ENCODE peak calls at places on chromosomes 3 and 15, in five cellular contexts. K, Q, W, V and E are unnamed samples.
A peak's percentile ranks its signal among the peaks of the same experiment; 100 is the strongest.

GRCh38 chr3:104080228-104080627 is 1286.5 kb upstream of the ALCAM start:
- DNase-seq in Q (no peak), W (no peak), K (no peak), V (no peak), E (no peak)

GRCh38 chr3:27696906-27697305 is 25.2 kb downstream of the EOMES start:
- DNase-seq in V (no peak), W (no peak), Q (no peak), K (no peak), E (no peak)

GRCh38 chr3:151204530-151205401 is 1.8 kb upstream of the GPR171 start:
- DNase-seq in Q (no peak), W (no peak), K (no peak), V (no peak), E (no peak)

GRCh38 chr15:48992545-48992944 is 28.8 kb upstream of the SHC4 start:
- DNase-seq in W (no peak), V (no peak), K (no peak), Q (no peak), E (no peak)

GRCh38 chr15:83380682-83381081 is 66.5 kb upstream of the SH3GL3 start:
- DNase-seq in V (peak; percentile 28), K (peak; percentile 19), W (no peak), Q (peak; percentile 32), E (peak; percentile 82)

GRCh38 chr15:96276438-96277210 is 53.9 kb upstream of the NR2F2 start:
- DNase-seq in K (no peak), Q (no peak), V (no peak), W (no peak), E (no peak)

GRCh38 chr3:14516738-14517345 is 23.3 kb downstream of the GRIP2 start:
- DNase-seq in W (no peak), Q (no peak), V (no peak), K (no peak), E (peak; percentile 30)

GRCh38 chr15:75234191-75234810 is 23.8 kb upstream of the GOLGA6C start:
- DNase-seq in Q (no peak), V (peak; percentile 3), K (no peak), W (no peak), E (peak; percentile 62)

GRCh38 chr15:82832601-82833209 is 23.3 kb downstream of the WHAMM start:
- DNase-seq in K (no peak), W (no peak), Q (no peak), V (no peak), E (peak; percentile 88)

GRCh38 chr3:65503776-65504175 is 534.9 kb downstream of the MAGI1 start:
- DNase-seq in K (no peak), Q (no peak), V (no peak), W (no peak), E (no peak)

GRCh38 chr3:126567696-126568438 is 9.1 kb upstream of the C3orf22 start:
- DNase-seq in K (no peak), Q (no peak), V (no peak), W (no peak), E (no peak)

GRCh38 chr15:49242820-49243219 is 72.8 kb downstream of the GALK2 start:
- DNase-seq in K (no peak), V (peak; percentile 67), Q (no peak), W (no peak), E (no peak)

GRCh38 chr3:37689645-37690356 is 171.9 kb upstream of the CTDSPL start:
- DNase-seq in W (no peak), Q (no peak), V (no peak), K (no peak), E (no peak)

GRCh38 chr3:178385280-178385952 is 150.8 kb upstream of the KCNMB2 start:
- DNase-seq in W (no peak), K (peak; percentile 8), V (peak; percentile 16), Q (no peak), E (no peak)

GRCh38 chr3:117019082-117019713 is 309.6 kb downstream of the TUSC7 start:
- DNase-seq in K (peak; percentile 47), W (peak; percentile 20), Q (peak; percentile 17), V (peak; percentile 74), E (no peak)

GRCh38 chr15:101444015-101444414 is 45.5 kb downstream of the PCSK6 start:
- DNase-seq in K (no peak), Q (no peak), V (no peak), W (no peak), E (peak; percentile 46)

GRCh38 chr15:28890711-28891495 is 5.1 kb downstream of the APBA2 start:
- DNase-seq in Q (no peak), V (no peak), W (no peak), K (peak; percentile 9), E (no peak)

GRCh38 chr15:23075927-23076326 is 36.6 kb upstream of the TUBGCP5 start:
- DNase-seq in W (no peak), V (no peak), Q (no peak), K (no peak), E (no peak)

GRCh38 chr3:119973276-119973675 is 121.0 kb downstream of the GSK3B start:
- DNase-seq in K (no peak), Q (no peak), V (no peak), W (no peak), E (no peak)

GRCh38 chr3:33711100-33711499 is 7.0 kb downstream of the CLASP2 start:
- DNase-seq in Q (no peak), V (no peak), W (no peak), K (no peak), E (no peak)

GRCh38 chr3:36124118-36124796 is 256.0 kb upstream of the STAC start:
- DNase-seq in K (no peak), V (peak; percentile 18), Q (no peak), W (no peak), E (no peak)

GRCh38 chr3:162491957-162492356 is 995.3 kb downstream of the OTOL1 start:
- DNase-seq in K (no peak), W (no peak), V (no peak), Q (no peak), E (no peak)

GRCh38 chr3:162492446-162493081 is 996.0 kb downstream of the OTOL1 start:
- DNase-seq in Q (no peak), V (no peak), W (no peak), K (no peak), E (no peak)

GRCh38 chr3:162487138-162487537 is 990.5 kb downstream of the OTOL1 start:
- DNase-seq in W (no peak), Q (no peak), V (no peak), K (no peak), E (no peak)

DNA sequence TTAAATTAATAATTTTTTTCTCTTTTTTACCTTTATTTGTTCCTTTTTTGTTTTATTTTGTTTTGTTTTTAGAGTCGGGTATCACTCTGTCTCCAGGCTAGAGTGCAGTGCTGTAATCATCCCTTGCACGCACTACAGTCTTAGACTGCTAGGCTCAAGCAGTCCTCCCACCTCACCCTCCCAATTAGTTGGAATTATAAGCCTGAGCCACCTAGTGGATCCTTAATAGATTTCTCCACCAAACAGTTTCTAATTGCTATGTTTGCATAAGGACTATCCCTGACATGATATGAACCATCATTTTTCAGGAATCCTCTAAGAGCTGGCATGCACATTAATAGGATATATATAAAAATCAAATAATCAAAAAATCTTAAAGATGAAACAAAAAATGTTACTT is 993.2 kb downstream of the OTOL1 start:
- DNase-seq in W (no peak), V (no peak), K (no peak), Q (no peak), E (no peak)
- TF ChIP-seq CTCF in W (no peak), V (no peak), K (no peak), Q (no peak), E (no peak)

GRCh38 chr15:38050529-38050928 is 116.1 kb downstream of the TMCO5A start:
- DNase-seq in W (no peak), V (no peak), Q (no peak), K (no peak), E (no peak)

GRCh38 chr15:38053244-38053643 is 118.8 kb downstream of the TMCO5A start:
- DNase-seq in Q (no peak), W (no peak), V (no peak), K (no peak), E (no peak)

GRCh38 chr15:38048001-38048455 is 113.6 kb downstream of the TMCO5A start:
- DNase-seq in Q (no peak), V (no peak), K (no peak), W (no peak), E (no peak)

GRCh38 chr15:38050988-38051387 is 116.5 kb downstream of the TMCO5A start:
- DNase-seq in K (no peak), V (no peak), W (no peak), Q (no peak), E (no peak)

DNA sequence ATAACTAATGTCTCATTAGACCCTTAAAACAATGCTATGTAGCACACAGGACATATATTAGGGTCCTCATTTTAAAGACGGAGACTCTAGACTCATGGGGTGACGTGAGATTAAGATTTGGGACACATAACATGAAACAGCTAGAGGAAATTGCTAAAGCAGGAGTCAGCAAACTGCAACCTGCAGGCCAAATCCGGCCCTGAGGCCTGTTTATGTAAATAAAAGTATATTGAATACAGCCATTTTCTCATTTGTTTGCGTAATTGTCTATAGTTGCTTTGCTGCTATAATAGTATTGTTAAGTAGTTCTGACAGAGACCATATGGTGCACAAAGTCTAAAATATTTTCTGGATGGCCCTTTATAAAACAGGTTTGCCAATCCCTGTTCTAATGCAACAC is 115.4 kb downstream of the TMCO5A start:
- DNase-seq in W (no peak), K (no peak), Q (no peak), V (no peak), E (no peak)
- H3K4me3 ChIP-seq in W (no peak overlapping the region), K (no peak overlapping the region), Q (no peak overlapping the region), V (no peak overlapping the region), E (no peak overlapping the region)

DNA sequence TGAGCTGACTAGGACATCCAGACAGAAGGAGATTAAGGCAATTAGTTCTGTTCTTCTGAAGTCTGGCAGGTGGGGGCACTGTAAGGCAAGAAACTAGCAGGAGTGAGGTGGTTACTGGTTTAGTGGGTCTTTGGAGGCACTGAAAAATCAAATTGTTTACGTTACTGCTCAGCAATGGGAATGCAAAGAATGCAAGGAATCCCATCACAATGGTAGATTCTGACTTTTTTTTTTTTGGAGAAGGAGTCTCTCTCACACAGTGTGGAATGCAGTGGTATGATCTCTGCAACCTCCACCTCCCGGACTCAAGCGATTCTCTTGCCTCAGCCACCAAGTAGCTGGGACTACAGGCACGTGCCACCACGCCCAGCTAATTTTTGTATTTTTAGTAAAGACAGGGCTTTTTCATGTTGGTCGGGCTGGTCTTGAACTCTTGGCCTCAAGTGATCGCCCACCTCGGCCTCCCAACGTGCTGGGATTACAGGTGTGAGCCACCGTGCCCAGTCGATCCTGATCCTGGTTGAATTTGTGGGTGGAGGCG is 16.4 kb downstream of the FAM107A start:
- DNase-seq in V (no peak), Q (no peak), W (peak; percentile 42), K (no peak), E (no peak)
- TF ChIP-seq CTCF in V (no peak), Q (peak; percentile 31), W (no peak), K (peak; percentile 25), E (peak; percentile 70)

GRCh38 chr3:40780341-40780800 is 255.6 kb downstream of the ZNF621 start:
- DNase-seq in W (peak; percentile 56), Q (peak; percentile 78), V (peak; percentile 36), K (no peak), E (no peak)

GRCh38 chr3:40779039-40779438 is 254.3 kb downstream of the ZNF621 start:
- DNase-seq in V (no peak), K (no peak), W (no peak), Q (no peak), E (no peak)

GRCh38 chr3:40782086-40782721 is 257.4 kb downstream of the ZNF621 start:
- DNase-seq in Q (no peak), W (no peak), V (no peak), K (no peak), E (no peak)

GRCh38 chr3:40780801-40781406 is 256.1 kb downstream of the ZNF621 start:
- DNase-seq in K (no peak), Q (peak; percentile 61), V (peak; percentile 18), W (peak; percentile 17), E (no peak)
- H3K4me3 ChIP-seq in K (no peak overlapping the region), Q (no peak overlapping the region), V (no peak overlapping the region), W (no peak overlapping the region), E (no peak overlapping the region)

GRCh38 chr3:197801801-197802504 is 10.9 kb downstream of the LRCH3 start:
- DNase-seq in K (peak; percentile 23), Q (no peak), V (no peak), W (no peak), E (no peak)
- TF ChIP-seq CTCF in K (peak; percentile 60), Q (peak; percentile 24), V (no peak), W (no peak), E (peak; percentile 78)